ENCODE peak calls at places on chromosomes 4 and X, in ten cellular contexts. T is HCT116, K is esophagus muscularis mucosa, O is upper lobe of left lung, B is prostate gland, E is K562, A is H1, S is sigmoid colon, U is suprapubic skin, J is endothelial cell of umbilical vein. H is an unnamed sample.

GRCh38 chrX:9267415-9267814 is 197.4 kb upstream of the TBL1X start:
- DNase-seq in T (no peak), K (no peak), O (no peak), B (no peak), E (no peak), A (no peak), S (no peak), U (no peak), J (no peak), H (no peak)

GRCh38 chr4:83216856-83217683 is 67.5 kb downstream of the COQ2 start:
- DNase-seq in T (no peak), K (no peak), O (peak), B (no peak), E (no peak), A (no peak), S (no peak), U (no peak), J (no peak), H (no peak)

GRCh38 chr4:139200102-139200501 is 23.1 kb upstream of the ELF2 start:
- DNase-seq in T (no peak), K (no peak), O (no peak), B (no peak), E (no peak), A (no peak), S (no peak), U (no peak), J (no peak), H (no peak)

GRCh38 chr4:138410266-138410665 is 168.1 kb upstream of the SLC7A11 start:
- DNase-seq in T (no peak), K (no peak), O (no peak), B (no peak), E (no peak), A (no peak), S (no peak), U (no peak), J (no peak), H (no peak)

GRCh38 chr4:163688856-163689255 is 194.4 kb downstream of the TMA16 start:
- DNase-seq in T (no peak), K (no peak), O (no peak), B (no peak), E (no peak), A (no peak), S (no peak), U (no peak), J (no peak), H (no peak)

GRCh38 chr4:42487230-42487629 is 89.9 kb downstream of the SHISA3 start:
- DNase-seq in T (no peak), K (no peak), O (no peak), B (no peak), E (no peak), A (no peak), S (no peak), U (no peak), J (no peak), H (no peak)

GRCh38 chr4:28490669-28491068 is 1630.0 kb downstream of the STIM2 start:
- DNase-seq in T (no peak), K (no peak), O (no peak), B (no peak), E (no peak), A (no peak), S (no peak), U (no peak), J (no peak), H (no peak)

GRCh38 chr4:48450740-48451139 is 32.4 kb upstream of the SLC10A4 start:
- DNase-seq in T (no peak), K (no peak), O (no peak), B (no peak), E (no peak), A (no peak), S (no peak), U (no peak), J (no peak), H (no peak)

GRCh38 chr4:15130441-15130840 is 128.2 kb downstream of the CPEB2 start:
- DNase-seq in T (no peak), K (no peak), O (no peak), B (no peak), E (no peak), A (no peak), S (no peak), U (no peak), J (no peak), H (no peak)

GRCh38 chr4:54386270-54386669 is 157.2 kb downstream of the PDGFRA start:
- DNase-seq in T (no peak), K (no peak), O (no peak), B (no peak), E (peak), A (no peak), S (no peak), U (no peak), J (no peak), H (no peak)

GRCh38 chr4:156388826-156389225 is 435.2 kb upstream of the CTSO start:
- DNase-seq in T (no peak), K (no peak), O (no peak), B (no peak), E (no peak), A (no peak), S (no peak), U (no peak), J (no peak), H (no peak)

GRCh38 chr4:40576651-40577480 is 52.8 kb downstream of the RBM47 start:
- DNase-seq in T (peak), K (peak), O (no peak), B (peak), E (peak), A (no peak), S (peak), U (peak), J (peak), H (peak)
- TF ChIP-seq POLR2A in T (no peak), K (no peak), O (no peak), B (no peak), E (no peak), A (no peak), S (no peak), U (no peak), J (no peak), H (no peak)

GRCh38 chr4:118034061-118034785 is at the start of gene NDST3:
- DNase-seq in T (peak), K (no peak), O (no peak), B (peak), E (peak), A (no peak), S (no peak), U (no peak), J (peak), H (peak)
- H3K4me3 ChIP-seq in T (peak), K (peak), O (peak), B (peak), E (no peak), A (peak), S (peak), U (peak), J (peak), H (peak)

DNA sequence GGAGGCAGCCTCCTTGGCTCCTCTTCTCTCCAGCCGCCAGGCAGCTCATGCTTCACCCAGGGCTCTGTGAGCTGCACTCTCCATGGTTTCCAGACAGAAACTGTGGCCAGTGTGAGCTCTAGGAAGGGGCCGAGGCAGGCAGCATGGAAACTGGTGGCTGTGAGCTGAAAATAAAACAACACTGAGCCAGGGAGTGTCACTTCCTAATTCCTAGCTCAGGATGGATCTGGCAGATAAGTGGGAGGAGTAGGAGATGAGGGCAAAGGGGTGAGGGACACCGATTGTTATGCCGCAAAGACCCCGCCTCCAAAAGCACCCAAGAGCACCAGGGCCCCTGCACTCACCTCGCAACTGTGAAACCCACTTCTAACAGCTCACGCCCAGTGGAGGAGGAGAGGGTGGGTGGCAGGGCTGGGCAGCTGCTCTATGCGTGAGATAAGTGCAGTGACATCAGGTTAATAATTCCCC is 69.8 kb downstream of the FHDC1 start:
- DNase-seq in T (no peak), K (no peak), O (no peak), B (no peak), E (no peak), A (no peak), S (peak), U (no peak), J (peak), H (no peak)
- TF ChIP-seq POLR2AphosphoS5 in T (no peak), K (no peak), O (no peak), B (no peak), E (no peak), A (no peak), S (no peak), U (no peak), J (no peak), H (no peak)

GRCh38 chr4:121696140-121696640 is 590 bp downstream of the ANXA5 start:
- DNase-seq in T (no peak), K (peak), O (peak), B (peak), E (peak), A (no peak), S (peak), U (peak), J (peak), H (peak)
- TF ChIP-seq POLR2A in T (no peak), K (peak), O (no peak), B (no peak), E (no peak), A (no peak), S (no peak), U (peak), J (no peak), H (no peak)

GRCh38 chr4:152588869-152589268 is 53.0 kb upstream of the FBXW7 start:
- DNase-seq in T (no peak), K (no peak), O (no peak), B (no peak), E (no peak), A (no peak), S (no peak), U (no peak), J (no peak), H (no peak)
- H3K4me3 ChIP-seq in T (no peak), K (no peak), O (no peak), B (no peak), E (no peak), A (no peak), S (no peak), U (no peak), J (no peak), H (no peak)

DNA sequence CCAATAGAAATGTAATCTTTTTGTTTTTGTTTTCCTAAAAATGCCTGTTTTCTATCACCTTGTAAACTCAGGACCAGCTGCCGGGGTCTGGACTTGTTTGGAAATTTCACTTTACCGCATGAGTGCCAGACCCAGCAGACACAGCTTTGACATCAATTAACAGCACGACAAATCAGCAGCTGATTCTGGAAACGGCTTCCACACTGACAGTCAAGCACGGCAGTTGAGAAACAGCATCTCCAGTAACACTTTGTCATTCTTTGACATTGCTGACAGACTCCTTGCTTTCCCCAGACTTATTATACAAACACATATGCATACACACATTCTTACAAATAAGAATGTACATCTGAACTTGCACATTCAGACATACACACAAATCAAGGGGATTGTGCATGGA is 1017.5 kb upstream of the HS3ST1 start:
- DNase-seq in T (no peak), K (no peak), O (no peak), B (no peak), E (no peak), A (no peak), S (no peak), U (no peak), J (no peak), H (no peak)
- TF ChIP-seq POLR2AphosphoS5 in T (no peak), K (no peak), O (no peak), B (no peak), E (no peak), A (no peak), S (no peak), U (no peak), J (no peak), H (no peak)